ENCODE peak calls at places on chromosomes 4 and X, in four cellular contexts. L is endothelial cell, G is NCI-H345, Z is occipital lobe. S is an unnamed sample.

GRCh38 chr4:19266566-19266965 is 985.1 kb upstream of the SLIT2 start:
- DNase-seq in Z (no peak), L (no peak), G (no peak), S (no peak)

GRCh38 chrX:134849390-134849789 is 141.4 kb upstream of the SMIM10 start:
- DNase-seq in G (no peak), L (no peak), Z (no peak), S (no peak)

GRCh38 chr4:8245879-8246833 is 23.4 kb upstream of the HTRA3 start:
- DNase-seq in L (no peak), G (no peak), Z (no peak), S (no peak)

GRCh38 chrX:11148401-11148800 is 37.3 kb downstream of the HCCS start:
- DNase-seq in Z (no peak), L (no peak), G (no peak), S (no peak)

GRCh38 chr4:38560763-38561558 is 103.0 kb upstream of the KLF3 start:
- DNase-seq in Z (no peak), L (no peak), G (no peak), S (no peak)

GRCh38 chr4:189279188-189279587 is 661.5 kb upstream of the FRG1 start:
- DNase-seq in G (no peak), Z (no peak), L (no peak), S (no peak)

GRCh38 chr4:8281519-8282133 is 12.1 kb downstream of the HTRA3 start:
- DNase-seq in Z (no peak), G (no peak), L (no peak), S (no peak)

GRCh38 chr4:16908377-16909021 is 10.1 kb upstream of the LDB2 start:
- DNase-seq in G (no peak), L (no peak), Z (no peak), S (no peak)

GRCh38 chr4:169311643-169312365 is 41.0 kb upstream of the SH3RF1 start:
- DNase-seq in L (peak), G (peak), Z (no peak), S (peak)

GRCh38 chrX:21975827-21976226 is 35.3 kb downstream of the SMS start:
- DNase-seq in L (no peak), G (no peak), Z (no peak), S (no peak)